ENCODE peak calls at places on chromosomes 4 and X, in five cellular contexts. L is H9, C is neuronal stem cell, R is H1, T is mesenchymal stem cell. F is an unnamed sample.

GRCh38 chr4:104451573-104451972 is 43.1 kb downstream of the CXXC4 start:
- DNase-seq in L (no peak), C (no peak), R (no peak), T (peak; percentile 42), F (no peak)

GRCh38 chr4:87919951-87920350 is 55.6 kb upstream of the SPP1 start:
- DNase-seq in L (no peak), C (no peak), R (no peak), T (no peak), F (no peak)

GRCh38 chrX:110167952-110168451 is 149.9 kb downstream of the AMMECR1 start:
- DNase-seq in L (peak; percentile 67), C (peak; percentile 29), R (peak; percentile 75), T (peak; percentile 60), F (peak; percentile 40)

GRCh38 chrX:74118503-74118902 is 185.5 kb upstream of the ZCCHC13 start:
- DNase-seq in L (no peak), C (no peak), R (no peak), T (no peak), F (peak; percentile 93)

GRCh38 chrX:21738145-21738949 is 19.6 kb downstream of the SMPX start:
- DNase-seq in L (peak; percentile 85), C (peak; percentile 18), R (peak; percentile 61), T (no peak), F (peak; percentile 80)

GRCh38 chr4:173463816-173464215 is 64.9 kb upstream of the SCRG1 start:
- DNase-seq in L (no peak), C (no peak), R (no peak), T (no peak), F (no peak)

GRCh38 chr4:127759228-127759820 is 22.8 kb upstream of the HSPA4L start:
- DNase-seq in L (no peak), C (no peak), R (no peak), T (no peak), F (no peak)

GRCh38 chrX:21885568-21885967 is 29.8 kb downstream of the YY2 start:
- DNase-seq in L (no peak), C (peak; percentile 21), R (no peak), T (peak; percentile 36), F (no peak)

GRCh38 chrX:8731579-8732395 is at the start of gene ANOS1:
- DNase-seq in L (peak; percentile 80), C (peak; percentile 61), R (peak; percentile 71), T (peak; percentile 22), F (no peak)

GRCh38 chrX:7985568-7985967 is 58.4 kb upstream of the PNPLA4 start:
- DNase-seq in L (no peak), C (no peak), R (no peak), T (no peak), F (no peak)

GRCh38 chr4:83358410-83358809 is 23.8 kb upstream of the HPSE start:
- DNase-seq in L (no peak), C (no peak), R (no peak), T (peak; percentile 78), F (no peak)

GRCh38 chr4:75598390-75598789 is 31.9 kb downstream of the CDKL2 start:
- DNase-seq in L (no peak), C (no peak), R (no peak), T (peak; percentile 56), F (no peak)

GRCh38 chr4:1601852-1602525 is 82.1 kb downstream of the FAM53A start:
- DNase-seq in L (no peak), C (no peak), R (no peak), T (no peak), F (no peak)

GRCh38 chr4:87007345-87008181 is 72.8 kb downstream of the AFF1 start:
- DNase-seq in L (no peak), C (peak; percentile 58), R (no peak), T (peak; percentile 72), F (no peak)

GRCh38 chr4:20087512-20087911 is 164.2 kb upstream of the SLIT2 start:
- DNase-seq in L (no peak), C (no peak), R (no peak), T (no peak), F (no peak)

GRCh38 chrX:111098874-111099273 is 2.9 kb downstream of the PAK3 start:
- DNase-seq in L (peak; percentile 87), C (peak; percentile 26), R (peak; percentile 81), T (no peak), F (peak; percentile 50)

GRCh38 chr4:124591646-124592045 is 120.9 kb downstream of the ANKRD50 start:
- DNase-seq in L (no peak), C (no peak), R (no peak), T (no peak), F (no peak)

GRCh38 chr4:134544303-134544761 is 342.7 kb upstream of the PABPC4L start:
- DNase-seq in L (no peak), C (no peak), R (no peak), T (peak; percentile 11), F (no peak)

GRCh38 chr4:18366136-18366535 is 344.6 kb upstream of the LCORL start:
- DNase-seq in L (no peak), C (no peak), R (no peak), T (no peak), F (peak; percentile 91)

GRCh38 chr4:189162073-189162789 is 778.4 kb upstream of the FRG1 start:
- DNase-seq in L (peak; percentile 57), C (peak; percentile 15), R (no peak), T (no peak), F (no peak)

GRCh38 chr4:38131371-38132139 is 171.4 kb downstream of the PTTG2 start:
- DNase-seq in L (peak; percentile 77), C (peak; percentile 37), R (no peak), T (peak; percentile 65), F (peak; percentile 26)

GRCh38 chr4:27861802-27862201 is 1001.2 kb downstream of the STIM2 start:
- DNase-seq in L (no peak), C (no peak), R (no peak), T (no peak), F (no peak)

GRCh38 chrX:115642895-115643530 is 82.0 kb downstream of the PLS3 start:
- DNase-seq in L (no peak), C (peak; percentile 9), R (no peak), T (peak; percentile 67), F (peak; percentile 21)

GRCh38 chr4:105990933-105991332 is 95.7 kb downstream of the NPNT start:
- DNase-seq in L (no peak), C (no peak), R (no peak), T (peak; percentile 79), F (peak; percentile 59)

GRCh38 chr4:176920694-176921093 is 128.0 kb upstream of the VEGFC start:
- DNase-seq in L (no peak), C (no peak), R (no peak), T (peak; percentile 72), F (no peak)

GRCh38 chrX:139949703-139950102 is 15.6 kb downstream of the CXorf66 start:
- DNase-seq in L (peak; percentile 38), C (no peak), R (no peak), T (no peak), F (no peak)

GRCh38 chr4:15186149-15186548 is 183.9 kb downstream of the CPEB2 start:
- DNase-seq in L (no peak), C (no peak), R (no peak), T (no peak), F (peak; percentile 78)

GRCh38 chr4:108536577-108536976 is 83.8 kb upstream of the RPL34 start:
- DNase-seq in L (no peak), C (no peak), R (no peak), T (no peak), F (no peak)

GRCh38 chr4:94577136-94577535 is 125.4 kb downstream of the PDLIM5 start:
- DNase-seq in L (peak; percentile 55), C (peak; percentile 80), R (no peak), T (peak; percentile 80), F (no peak)

GRCh38 chrX:318739-319578 is at the start of gene GTPBP6:
- DNase-seq in L (peak; percentile 100), C (peak; percentile 99), R (peak; percentile 98), T (peak; percentile 100), F (peak; percentile 100)

DNA sequence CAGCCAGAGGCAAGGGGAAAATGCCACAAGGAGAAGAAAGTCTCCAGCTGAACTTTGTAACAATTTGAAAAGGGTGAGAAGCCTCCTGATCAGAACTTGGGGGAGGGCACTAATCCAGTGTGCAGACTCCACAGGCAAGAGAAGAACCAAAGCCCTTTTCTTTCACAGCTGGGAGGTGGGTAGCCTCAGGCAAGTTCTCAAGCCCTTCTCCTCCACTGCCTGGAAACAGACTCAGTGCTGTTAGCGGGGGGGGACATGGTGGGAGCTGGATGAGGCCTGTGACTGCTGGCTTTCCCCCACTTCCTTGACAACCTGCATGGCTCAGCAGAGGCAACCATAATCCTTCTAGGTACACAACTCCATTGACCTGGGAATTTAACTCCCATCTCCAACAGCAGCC is 92.5 kb downstream of the LHFPL1 start:
- DNase-seq in L (no peak), C (no peak), R (no peak), T (no peak), F (no peak)
- H3K4ac ChIP-seq in L (no peak overlapping the region), C (no peak overlapping the region), R (no peak overlapping the region), T (no peak overlapping the region), F (no peak overlapping the region)

GRCh38 chr4:174524242-174524641 is 2.0 kb upstream of the HPGD start:
- DNase-seq in L (no peak), C (no peak), R (no peak), T (no peak), F (peak; percentile 92)

GRCh38 chr4:174522183-174523002 is at the start of gene HPGD:
- DNase-seq in L (peak; percentile 68), C (peak; percentile 61), R (peak; percentile 67), T (peak; percentile 47), F (peak; percentile 77)

GRCh38 chr4:174523003-174523693 is 860 bp upstream of the HPGD start:
- DNase-seq in L (no peak), C (no peak), R (no peak), T (peak; percentile 34), F (peak; percentile 83)

GRCh38 chr4:174528226-174528625 is 5.9 kb upstream of the HPGD start:
- DNase-seq in L (no peak), C (no peak), R (no peak), T (no peak), F (no peak)

DNA sequence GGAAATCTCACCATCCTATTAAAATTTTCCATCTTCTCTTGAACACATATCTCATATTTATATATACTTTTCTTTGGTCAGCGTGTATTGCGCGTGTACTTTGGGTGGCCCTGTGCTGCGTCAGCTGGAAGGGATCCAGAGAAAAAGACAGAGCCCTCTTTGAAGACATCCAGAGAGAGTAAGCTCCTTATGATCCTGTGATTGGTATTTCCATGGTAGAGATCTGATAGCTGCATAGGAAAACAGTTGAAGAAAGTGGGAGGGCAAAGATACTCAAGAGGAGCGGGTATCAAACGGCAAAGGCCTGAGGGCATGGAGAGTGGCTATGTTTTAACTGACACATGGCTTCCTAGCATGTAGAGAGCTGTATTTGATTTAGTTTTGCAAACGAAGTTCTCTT is 4.4 kb upstream of the HPGD start:
- DNase-seq in L (no peak), C (no peak), R (no peak), T (no peak), F (peak; percentile 45)
- H2BK12ac ChIP-seq in L (no peak overlapping the region), C (no peak overlapping the region), R (no peak overlapping the region), T (no peak overlapping the region), F (no peak overlapping the region)

GRCh38 chr4:167885872-167886271 is 206.5 kb upstream of the ANXA10 start:
- DNase-seq in L (no peak), C (no peak), R (no peak), T (no peak), F (no peak)
- H2AK5ac ChIP-seq in L (no peak overlapping the region), C (no peak overlapping the region), R (no peak overlapping the region), T (no peak overlapping the region), F (no peak overlapping the region)

GRCh38 chrX:104013158-104013557 is 350 bp downstream of the H2BW1 start:
- DNase-seq in L (no peak), C (no peak), R (no peak), T (no peak), F (no peak)

GRCh38 chrX:104013606-104014005 is at the start of gene H2BW1:
- DNase-seq in L (no peak), C (no peak), R (no peak), T (no peak), F (no peak)

GRCh38 chrX:104008831-104009230 is 4.7 kb downstream of the H2BW1 start:
- DNase-seq in L (no peak), C (no peak), R (no peak), T (no peak), F (peak; percentile 80)
- H3K4ac ChIP-seq in L (no peak overlapping the region), C (no peak overlapping the region), R (no peak overlapping the region), T (no peak overlapping the region), F (no peak overlapping the region)

F was measured in trophoblast cell.